ENCODE peak calls at places on chromosomes 11 and 22, in four cellular contexts. One of them, this sample, is unnamed.

GRCh38 chr11:111977141-111978027 is 40.2 kb downstream of the DIXDC1 start:
- DNase-seq in CD8-positive, alpha-beta T cell: peak; percentile 14
- DNase-seq in esophagus squamous epithelium: no peak
- DNase-seq in MM.1S: no peak
- DNase-seq in this sample: peak; percentile 44

GRCh38 chr11:33590471-33590870 is 110.2 kb downstream of the C11orf91 start:
- DNase-seq in CD8-positive, alpha-beta T cell: no peak
- DNase-seq in esophagus squamous epithelium: no peak
- DNase-seq in MM.1S: no peak
- DNase-seq in this sample: no peak

GRCh38 chr22:41914611-41915034 is 251 bp downstream of the SHISA8 start:
- DNase-seq in CD8-positive, alpha-beta T cell: no peak
- DNase-seq in esophagus squamous epithelium: no peak
- DNase-seq in MM.1S: no peak
- DNase-seq in this sample: no peak

GRCh38 chr22:42299586-42300285 is 29.3 kb upstream of the TCF20 start:
- DNase-seq in CD8-positive, alpha-beta T cell: peak; percentile 62
- DNase-seq in esophagus squamous epithelium: no peak
- DNase-seq in MM.1S: peak; percentile 29
- DNase-seq in this sample: peak; percentile 74

GRCh38 chr22:32103648-32104326 is 55.3 kb downstream of the C22orf42 start:
- DNase-seq in CD8-positive, alpha-beta T cell: no peak
- DNase-seq in esophagus squamous epithelium: no peak
- DNase-seq in MM.1S: no peak
- DNase-seq in this sample: no peak

GRCh38 chr11:72743321-72744221 is 8.6 kb downstream of the ARAP1 start:
- DNase-seq in CD8-positive, alpha-beta T cell: peak; percentile 31
- DNase-seq in esophagus squamous epithelium: no peak
- DNase-seq in MM.1S: no peak
- DNase-seq in this sample: no peak

GRCh38 chr11:111585371-111585770 is 16.9 kb upstream of the SIK2 start:
- DNase-seq in CD8-positive, alpha-beta T cell: no peak
- DNase-seq in esophagus squamous epithelium: no peak
- DNase-seq in MM.1S: no peak
- DNase-seq in this sample: no peak

GRCh38 chr11:74710291-74710938 is 20.8 kb downstream of the CHRDL2 start:
- DNase-seq in CD8-positive, alpha-beta T cell: no peak
- DNase-seq in esophagus squamous epithelium: no peak
- DNase-seq in MM.1S: no peak
- DNase-seq in this sample: no peak

GRCh38 chr11:31655483-31655882 is 145.9 kb downstream of the ELP4 start:
- DNase-seq in CD8-positive, alpha-beta T cell: no peak
- DNase-seq in esophagus squamous epithelium: no peak
- DNase-seq in MM.1S: no peak
- DNase-seq in this sample: no peak

GRCh38 chr11:65571940-65572339 is 398 bp upstream of the FAM89B start:
- DNase-seq in CD8-positive, alpha-beta T cell: no peak
- DNase-seq in esophagus squamous epithelium: no peak
- DNase-seq in MM.1S: peak; percentile 51
- DNase-seq in this sample: no peak
- TF ChIP-seq CTCF in CD8-positive, alpha-beta T cell: no peak
- TF ChIP-seq CTCF in esophagus squamous epithelium: peak; percentile 16
- TF ChIP-seq CTCF in MM.1S: peak; percentile 61
- TF ChIP-seq CTCF in this sample: no peak

GRCh38 chr11:66417000-66417399 is 3.8 kb upstream of the NPAS4 start:
- DNase-seq in CD8-positive, alpha-beta T cell: no peak
- DNase-seq in esophagus squamous epithelium: no peak
- DNase-seq in MM.1S: no peak
- DNase-seq in this sample: no peak

GRCh38 chr11:66419825-66420224 is 1.0 kb upstream of the NPAS4 start:
- DNase-seq in CD8-positive, alpha-beta T cell: no peak
- DNase-seq in esophagus squamous epithelium: no peak
- DNase-seq in MM.1S: no peak
- DNase-seq in this sample: no peak

GRCh38 chr11:66418986-66419308 is 1.9 kb upstream of the NPAS4 start:
- DNase-seq in CD8-positive, alpha-beta T cell: no peak
- DNase-seq in esophagus squamous epithelium: no peak
- DNase-seq in MM.1S: no peak
- DNase-seq in this sample: no peak

GRCh38 chr11:66420671-66421476 is at the start of gene NPAS4:
- DNase-seq in CD8-positive, alpha-beta T cell: no peak
- DNase-seq in esophagus squamous epithelium: no peak
- DNase-seq in MM.1S: no peak
- DNase-seq in this sample: no peak

DNA sequence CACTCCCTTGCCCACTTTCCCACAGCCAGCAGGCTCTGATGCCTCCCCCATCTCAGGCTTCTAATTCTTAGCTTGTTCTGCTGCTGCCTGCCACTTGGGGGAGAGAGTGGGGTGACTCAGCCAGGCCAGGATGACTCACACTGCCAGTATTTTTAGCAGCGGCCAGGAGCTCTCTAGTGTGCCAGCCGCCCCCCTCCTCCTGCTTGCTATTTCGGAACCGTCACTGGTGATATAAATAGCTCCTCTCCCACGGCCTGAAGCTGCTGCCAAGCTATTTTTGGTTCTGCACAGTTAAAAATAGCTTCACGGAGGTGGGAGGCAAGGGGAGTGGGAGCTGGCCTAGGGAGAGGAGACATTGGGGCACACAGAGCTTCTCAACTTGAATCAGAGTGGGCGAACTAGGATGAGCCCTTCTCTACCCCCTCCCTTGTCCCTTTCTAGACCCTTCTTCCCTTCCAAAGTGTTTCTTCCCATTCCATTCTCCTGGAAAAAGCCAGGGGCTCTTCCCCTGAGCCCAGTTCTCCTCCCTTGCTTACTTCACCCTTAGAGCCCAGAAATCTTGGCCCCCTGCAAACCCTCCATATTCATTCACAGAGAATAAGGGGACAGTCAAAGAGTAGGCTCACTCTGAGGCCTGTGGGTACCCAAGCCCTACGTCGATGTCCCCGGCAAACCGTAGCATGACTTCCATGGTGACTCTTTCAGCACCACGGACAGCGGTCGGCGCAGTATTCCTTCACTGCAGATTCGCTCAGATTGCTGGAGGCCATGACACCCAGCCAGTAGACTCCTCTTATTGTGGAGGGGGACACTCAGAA is 2.5 kb upstream of the NPAS4 start:
- DNase-seq in CD8-positive, alpha-beta T cell: peak; percentile 57
- DNase-seq in esophagus squamous epithelium: no peak
- DNase-seq in MM.1S: peak; percentile 56
- DNase-seq in this sample: peak; percentile 90
- TF ChIP-seq CTCF in CD8-positive, alpha-beta T cell: no peak
- TF ChIP-seq CTCF in esophagus squamous epithelium: no peak
- TF ChIP-seq CTCF in MM.1S: peak; percentile 15
- TF ChIP-seq CTCF in this sample: no peak

DNA sequence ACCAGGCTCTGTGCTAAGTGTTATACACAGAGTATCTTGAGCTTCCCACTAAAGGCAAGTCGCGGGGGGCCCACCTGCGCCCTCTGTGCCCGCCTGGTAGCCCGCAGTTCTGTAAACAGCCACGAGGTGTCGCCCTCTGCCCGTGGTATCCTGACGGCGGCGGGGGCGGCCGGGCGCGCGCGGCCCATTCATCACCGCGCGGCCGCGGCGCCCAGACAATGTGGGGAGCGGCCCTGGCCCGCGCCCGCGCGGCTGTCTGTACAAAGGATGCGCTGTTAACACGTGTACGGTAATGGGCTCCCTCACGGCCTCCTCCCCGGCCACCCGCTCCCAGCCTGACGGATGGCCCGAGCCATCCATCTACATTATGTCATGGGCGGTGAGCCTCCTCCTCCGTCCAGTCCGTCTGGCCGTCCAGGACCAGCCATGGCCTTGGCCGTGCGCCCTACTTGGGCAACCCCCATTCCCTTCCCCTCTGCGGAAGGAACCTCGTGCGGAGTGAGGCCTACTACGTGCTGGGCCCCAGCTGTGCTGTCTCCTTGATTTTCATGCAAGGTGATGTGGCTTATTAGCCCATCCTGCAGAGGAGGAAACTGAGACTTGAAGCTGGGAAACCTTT is 99.4 kb downstream of the MIAT start:
- DNase-seq in CD8-positive, alpha-beta T cell: peak; percentile 44
- DNase-seq in esophagus squamous epithelium: no peak
- DNase-seq in MM.1S: peak; percentile 33
- DNase-seq in this sample: peak; percentile 79
- TF ChIP-seq CTCF in CD8-positive, alpha-beta T cell: peak; percentile 49
- TF ChIP-seq CTCF in esophagus squamous epithelium: peak; percentile 85
- TF ChIP-seq CTCF in MM.1S: peak; percentile 81
- TF ChIP-seq CTCF in this sample: peak; percentile 96

GRCh38 chr11:2122907-2123627 is 16.1 kb downstream of the IGF2 start:
- DNase-seq in CD8-positive, alpha-beta T cell: no peak
- DNase-seq in esophagus squamous epithelium: no peak
- DNase-seq in MM.1S: no peak
- DNase-seq in this sample: no peak
- TF ChIP-seq CTCF in CD8-positive, alpha-beta T cell: no peak
- TF ChIP-seq CTCF in esophagus squamous epithelium: no peak
- TF ChIP-seq CTCF in MM.1S: no peak
- TF ChIP-seq CTCF in this sample: no peak

GRCh38 chr11:763073-763463 is 14.2 kb downstream of the GATD1 start:
- DNase-seq in CD8-positive, alpha-beta T cell: no peak
- DNase-seq in esophagus squamous epithelium: no peak
- DNase-seq in MM.1S: peak; percentile 1
- DNase-seq in this sample: no peak

GRCh38 chr11:764322-765024 is 12.8 kb downstream of the GATD1 start:
- DNase-seq in CD8-positive, alpha-beta T cell: no peak
- DNase-seq in esophagus squamous epithelium: no peak
- DNase-seq in MM.1S: no peak
- DNase-seq in this sample: no peak

GRCh38 chr11:763549-764321 is 13.6 kb downstream of the GATD1 start:
- DNase-seq in CD8-positive, alpha-beta T cell: no peak
- DNase-seq in esophagus squamous epithelium: no peak
- DNase-seq in MM.1S: peak; percentile 5
- DNase-seq in this sample: no peak

GRCh38 chr11:761526-762108 is 14.4 kb downstream of the TALDO1 start:
- DNase-seq in CD8-positive, alpha-beta T cell: no peak
- DNase-seq in esophagus squamous epithelium: no peak
- DNase-seq in MM.1S: no peak
- DNase-seq in this sample: no peak

DNA sequence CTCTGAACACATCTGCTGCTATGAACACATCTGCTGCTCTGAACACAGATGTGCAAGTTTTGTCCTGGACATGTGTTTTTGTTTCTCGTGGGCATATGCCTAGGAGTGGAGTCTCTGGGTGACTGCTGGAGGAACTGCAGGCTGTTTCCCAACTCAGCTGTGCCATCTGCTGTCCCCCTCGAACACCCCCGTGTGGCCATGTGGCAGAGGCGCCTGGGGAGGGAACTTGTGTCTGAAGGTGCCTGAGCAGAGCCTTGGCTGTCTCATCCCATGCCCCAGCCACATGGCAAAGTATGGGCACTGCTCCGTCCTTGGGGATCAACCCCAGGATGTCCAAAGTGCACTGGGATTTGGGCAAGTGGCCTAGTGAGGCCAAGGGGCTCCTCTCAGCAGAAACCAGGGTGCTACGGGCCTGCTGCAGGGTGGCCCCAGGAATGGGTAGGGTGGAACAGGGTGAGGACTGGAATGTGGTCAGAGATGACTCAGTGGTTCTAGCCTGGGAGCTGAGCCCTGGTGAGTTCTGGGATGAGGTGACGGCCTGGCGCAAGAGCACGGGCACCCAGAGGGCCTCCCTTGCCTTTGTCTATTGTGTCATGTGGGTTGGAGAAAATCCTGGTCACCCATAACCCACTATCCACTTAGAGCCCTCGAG is 14.7 kb downstream of the GATD1 start:
- DNase-seq in CD8-positive, alpha-beta T cell: no peak
- DNase-seq in esophagus squamous epithelium: no peak
- DNase-seq in MM.1S: no peak
- DNase-seq in this sample: no peak
- TF ChIP-seq CTCF in CD8-positive, alpha-beta T cell: no peak
- TF ChIP-seq CTCF in esophagus squamous epithelium: no peak
- TF ChIP-seq CTCF in MM.1S: peak; percentile 14
- TF ChIP-seq CTCF in this sample: no peak

DNA sequence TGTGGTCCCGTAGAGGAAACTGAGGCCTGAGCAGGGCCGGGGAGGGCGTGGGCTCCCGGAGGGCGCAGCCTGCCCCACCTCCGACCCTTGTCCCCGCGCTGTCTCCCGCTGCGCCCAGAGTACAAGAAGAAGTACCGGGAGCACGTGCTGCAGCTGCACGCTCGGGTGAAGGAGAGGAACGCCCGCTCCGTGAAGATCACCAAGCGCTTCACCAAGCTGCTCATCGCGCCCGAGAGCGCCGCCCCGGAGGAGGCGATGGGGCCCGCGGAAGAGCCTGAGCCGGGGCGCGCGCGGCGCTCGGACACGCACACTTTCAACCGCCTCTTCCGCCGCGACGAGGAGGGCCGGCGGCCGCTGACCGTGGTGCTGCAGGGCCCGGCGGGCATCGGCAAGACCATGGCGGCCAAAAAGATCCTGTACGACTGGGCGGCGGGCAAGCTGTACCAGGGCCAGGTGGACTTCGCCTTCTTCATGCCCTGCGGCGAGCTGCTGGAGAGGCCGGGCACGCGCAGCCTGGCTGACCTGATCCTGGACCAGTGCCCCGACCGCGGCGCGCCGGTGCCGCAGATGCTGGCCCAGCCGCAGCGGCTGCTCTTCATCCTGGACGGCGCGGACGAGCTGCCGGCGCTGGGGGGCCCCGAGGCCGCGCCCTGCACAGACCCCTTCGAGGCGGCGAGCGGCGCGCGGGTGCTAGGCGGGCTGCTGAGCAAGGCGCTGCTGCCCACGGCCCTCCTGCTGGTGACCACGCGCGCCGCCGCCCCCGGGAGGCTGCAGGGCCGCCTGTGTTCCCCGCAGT is 2.0 kb downstream of the NLRP6 start:
- DNase-seq in CD8-positive, alpha-beta T cell: peak; percentile 60
- DNase-seq in esophagus squamous epithelium: no peak
- DNase-seq in MM.1S: no peak
- DNase-seq in this sample: no peak
- TF ChIP-seq CTCF in CD8-positive, alpha-beta T cell: no peak
- TF ChIP-seq CTCF in esophagus squamous epithelium: no peak
- TF ChIP-seq CTCF in MM.1S: no peak
- TF ChIP-seq CTCF in this sample: no peak

GRCh38 chr11:128904872-128905344 is 13.8 kb downstream of the KCNJ5 start:
- DNase-seq in CD8-positive, alpha-beta T cell: no peak
- DNase-seq in esophagus squamous epithelium: no peak
- DNase-seq in MM.1S: no peak
- DNase-seq in this sample: no peak

GRCh38 chr11:128904303-128904871 is 13.2 kb downstream of the KCNJ5 start:
- DNase-seq in CD8-positive, alpha-beta T cell: no peak
- DNase-seq in esophagus squamous epithelium: no peak
- DNase-seq in MM.1S: no peak
- DNase-seq in this sample: no peak

GRCh38 chr11:128903248-128904041 is 12.3 kb downstream of the KCNJ5 start:
- DNase-seq in CD8-positive, alpha-beta T cell: no peak
- DNase-seq in esophagus squamous epithelium: no peak
- DNase-seq in MM.1S: no peak
- DNase-seq in this sample: no peak

GRCh38 chr11:128906185-128907065 is 15.3 kb downstream of the KCNJ5 start:
- DNase-seq in CD8-positive, alpha-beta T cell: no peak
- DNase-seq in esophagus squamous epithelium: no peak
- DNase-seq in MM.1S: no peak
- DNase-seq in this sample: no peak

GRCh38 chr11:128905345-128906184 is 14.4 kb downstream of the KCNJ5 start:
- DNase-seq in CD8-positive, alpha-beta T cell: peak; percentile 41
- DNase-seq in esophagus squamous epithelium: no peak
- DNase-seq in MM.1S: peak; percentile 49
- DNase-seq in this sample: no peak
- TF ChIP-seq CTCF in CD8-positive, alpha-beta T cell: peak; percentile 46
- TF ChIP-seq CTCF in esophagus squamous epithelium: peak; percentile 47
- TF ChIP-seq CTCF in MM.1S: peak; percentile 52
- TF ChIP-seq CTCF in this sample: no peak